ENCODE peak calls at places on chromosomes 13 and 19, in four cellular contexts. H is heart left ventricle, N is foreskin fibroblast, F is AG09309. X is an unnamed sample.

GRCh38 chr13:22220186-22221160 is 549.6 kb downstream of the FGF9 start:
- DNase-seq in H (no peak), N (no peak), F (no peak), X (no peak)

GRCh38 chr13:77305276-77305675 is 21.6 kb downstream of the MYCBP2 start:
- DNase-seq in H (no peak), N (no peak), F (no peak), X (no peak)

GRCh38 chr13:70784590-70784989 is 676.3 kb upstream of the KLHL1 start:
- DNase-seq in H (no peak), N (no peak), F (no peak), X (no peak)

GRCh38 chr13:74423434-74423833 is 289.2 kb upstream of the KLF12 start:
- DNase-seq in H (no peak), N (no peak), F (no peak), X (no peak)

GRCh38 chr13:27005556-27005955 is 166.1 kb downstream of the USP12 start:
- DNase-seq in H (no peak), N (no peak), F (no peak), X (no peak)

GRCh38 chr19:13637664-13638063 is 126.7 kb upstream of the MRI1 start:
- DNase-seq in H (no peak), N (peak), F (no peak), X (no peak)

GRCh38 chr13:23619073-23619855 is 49.1 kb downstream of the TNFRSF19 start:
- DNase-seq in H (no peak), N (peak), F (no peak), X (no peak)

GRCh38 chr19:42193294-42193693 is 24.2 kb downstream of the DEDD2 start:
- DNase-seq in H (no peak), N (no peak), F (no peak), X (no peak)

GRCh38 chr19:17889609-17890214 is 18.0 kb downstream of the SLC5A5 start:
- DNase-seq in H (no peak), N (peak), F (no peak), X (no peak)

GRCh38 chr13:90594694-90595093 is 752.8 kb upstream of the MIR17HG start:
- DNase-seq in H (no peak), N (peak), F (peak), X (no peak)

GRCh38 chr19:55156202-55157063 is 1.1 kb downstream of the TNNI3 start:
- DNase-seq in H (peak), N (peak), F (no peak), X (peak)

GRCh38 chr19:5503598-5503997 is 48.4 kb downstream of the ZNRF4 start:
- DNase-seq in H (no peak), N (no peak), F (no peak), X (no peak)

GRCh38 chr19:5498817-5499535 is 43.8 kb downstream of the ZNRF4 start:
- DNase-seq in H (no peak), N (no peak), F (no peak), X (no peak)

GRCh38 chr19:5507056-5507624 is 51.9 kb downstream of the ZNRF4 start:
- DNase-seq in H (peak), N (no peak), F (no peak), X (no peak)

GRCh38 chr19:5501907-5502306 is 46.7 kb downstream of the ZNRF4 start:
- DNase-seq in H (no peak), N (no peak), F (no peak), X (no peak)

GRCh38 chr19:5504115-5504514 is 48.9 kb downstream of the ZNRF4 start:
- DNase-seq in H (peak), N (no peak), F (no peak), X (no peak)
- TF ChIP-seq CTCF in H (no peak), N (no peak), F (no peak), X (peak)

GRCh38 chr19:20565321-20566018 is at the start of gene ZNF737:
- DNase-seq in H (peak), N (peak), F (peak), X (peak)
- TF ChIP-seq CTCF in H (peak), N (peak), F (peak), X (no peak)

DNA sequence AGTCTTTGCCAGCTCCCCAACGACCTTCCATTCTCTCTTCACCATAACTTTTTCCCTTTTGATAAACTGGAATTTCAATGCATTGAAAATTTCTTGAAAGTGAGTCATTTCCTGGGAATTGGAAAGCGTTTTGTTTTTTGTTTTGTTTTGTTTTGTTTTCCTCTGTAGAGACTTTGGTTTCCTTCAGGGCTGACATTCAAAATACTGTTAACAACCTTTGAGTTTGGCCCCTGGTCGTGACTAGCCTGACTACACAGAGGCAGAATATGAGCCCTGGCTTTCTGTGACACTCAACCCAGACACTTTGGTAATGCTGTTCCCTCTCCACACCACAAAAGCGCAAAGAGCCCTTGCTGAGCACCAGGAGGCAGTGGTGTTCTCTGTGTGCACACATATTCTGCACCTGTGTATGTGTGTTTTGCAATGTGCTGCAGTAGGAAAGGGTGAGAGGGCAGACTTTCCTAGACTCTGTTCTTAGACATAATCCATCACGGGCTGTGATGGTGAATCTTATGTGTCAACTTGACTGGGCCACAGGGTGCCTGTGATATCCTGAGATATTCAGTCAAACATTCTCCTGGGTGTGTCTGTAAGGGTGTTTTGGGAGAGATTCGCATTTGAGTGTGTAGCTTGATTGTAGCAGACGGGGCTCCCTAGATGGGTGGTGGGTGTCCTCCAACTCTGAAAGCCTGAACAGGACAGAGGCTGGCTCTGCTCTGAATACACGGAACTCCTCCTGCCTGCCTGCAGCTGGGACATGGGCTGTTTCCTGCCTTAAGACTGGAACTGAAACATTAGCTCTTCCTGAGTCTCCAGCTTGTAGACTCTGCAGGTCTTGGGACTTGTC is 29.5 kb upstream of the ANKRD10 start:
- DNase-seq in H (no peak), N (peak), F (peak), X (peak)
- TF ChIP-seq CTCF in H (peak), N (peak), F (peak), X (peak)

DNA sequence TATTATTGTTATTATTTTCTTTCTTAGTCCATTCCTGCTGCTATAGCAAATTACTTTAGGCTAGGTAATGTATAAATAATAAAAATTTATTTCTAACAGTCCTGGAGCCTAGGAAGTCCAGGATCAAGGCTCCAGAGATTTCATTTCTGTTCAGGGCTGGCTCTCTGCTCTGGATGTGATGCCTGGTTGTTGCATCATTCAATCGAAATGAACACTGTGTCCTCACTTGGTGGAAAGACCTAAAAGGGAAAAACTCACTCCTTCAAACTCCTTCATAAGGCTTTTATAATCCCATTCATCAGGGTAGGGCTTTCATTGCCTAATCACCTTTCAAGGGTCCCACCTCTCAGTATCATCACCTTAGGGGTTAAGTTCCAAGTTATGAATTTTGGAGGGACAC is 395.0 kb downstream of the EFNB2 start:
- DNase-seq in H (no peak), N (peak), F (no peak), X (no peak)
- TF ChIP-seq CTCF in H (no peak), N (no peak), F (no peak), X (no peak)

DNA sequence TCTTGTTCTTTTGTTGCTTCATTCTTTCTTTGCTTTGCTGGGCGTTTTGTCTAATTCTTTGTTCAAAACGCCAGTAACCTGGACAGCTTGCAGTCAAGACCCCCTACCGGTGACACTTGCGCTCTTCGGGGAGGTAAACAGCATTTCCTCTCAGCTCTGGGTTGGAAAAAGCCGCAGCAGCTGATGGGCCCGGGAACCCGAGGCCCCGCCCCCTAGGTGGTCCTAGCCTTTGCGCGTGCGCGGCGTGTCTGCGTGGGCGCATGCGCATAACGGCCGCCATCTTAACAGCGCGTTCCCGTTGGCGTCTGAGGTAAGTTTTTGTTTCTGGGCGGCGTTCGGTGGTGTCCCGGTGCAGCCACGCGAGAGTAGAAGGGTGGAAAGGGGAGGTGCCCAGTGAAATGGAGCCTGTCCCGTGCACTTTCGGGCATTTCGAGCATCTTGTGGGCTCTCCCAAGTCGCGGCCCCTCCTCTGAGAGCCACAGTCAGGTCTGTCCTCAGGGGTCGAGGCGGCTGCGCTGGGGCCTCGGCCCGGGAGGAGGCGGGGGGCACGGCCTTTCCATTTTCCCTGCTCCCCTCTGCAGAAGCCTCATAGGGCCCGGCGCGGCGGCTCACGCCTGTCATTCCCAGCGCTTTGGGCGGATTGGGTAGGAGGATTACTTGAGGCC is at the start of gene ZNF559:
- DNase-seq in H (peak), N (peak), F (peak), X (peak)
- TF ChIP-seq CTCF in H (no peak), N (peak), F (peak), X (peak)

GRCh38 chr19:3652422-3652821 is 25.8 kb upstream of the CACTIN start:
- DNase-seq in H (no peak), N (no peak), F (no peak), X (no peak)

GRCh38 chr19:3656073-3656746 is 29.6 kb upstream of the CACTIN start:
- DNase-seq in H (no peak), N (peak), F (no peak), X (no peak)

GRCh38 chr19:3653081-3653795 is 26.6 kb upstream of the CACTIN start:
- DNase-seq in H (no peak), N (no peak), F (no peak), X (no peak)

GRCh38 chr19:3655402-3656072 is 28.9 kb upstream of the CACTIN start:
- DNase-seq in H (no peak), N (peak), F (peak), X (no peak)

DNA sequence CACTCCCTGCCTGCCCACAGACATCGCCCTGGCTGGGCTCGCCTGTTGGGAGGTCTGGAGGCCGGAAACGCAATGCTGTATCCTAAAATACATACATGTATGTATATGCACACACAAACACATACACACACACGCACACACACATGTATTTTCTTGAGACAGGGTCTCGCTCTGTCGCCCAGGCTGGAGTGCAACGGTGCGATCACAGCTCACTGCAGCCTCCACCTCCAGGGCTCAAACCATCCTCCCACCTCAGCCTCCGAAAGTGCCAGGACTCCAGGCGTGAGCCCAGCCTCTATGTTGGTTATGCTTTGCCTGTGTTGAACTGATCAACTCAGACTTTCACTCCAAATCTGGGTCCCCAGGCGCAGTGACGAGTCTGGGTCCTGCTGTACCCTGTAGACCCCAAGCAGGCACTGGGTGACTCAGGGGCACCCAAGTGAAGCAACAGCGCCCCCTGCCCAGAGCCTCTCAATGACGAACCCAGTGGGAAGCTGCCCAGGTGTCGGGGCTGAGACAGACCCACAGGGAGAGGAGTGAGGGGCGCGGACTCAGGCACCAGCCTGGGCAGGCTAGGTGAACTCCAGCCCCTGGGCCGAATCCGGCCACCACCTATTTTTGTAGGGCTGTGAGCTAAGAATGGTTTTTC is 27.4 kb upstream of the CACTIN start:
- DNase-seq in H (no peak), N (no peak), F (no peak), X (no peak)
- TF ChIP-seq CTCF in H (no peak), N (no peak), F (peak), X (peak)

X was measured in PC-9.